ENCODE peak calls at places on chromosomes 16 and 17, in four cellular contexts. J is NCI-H2171 treated with DMSO at 0.1 percent for 48 hours, W is tibial nerve, F is AG20443. X is an unnamed sample.

GRCh38 chr16:72876981-72877373 is 171.0 kb downstream of the ZFHX3 start:
- DNase-seq in F (no peak), J (no peak), W (no peak), X (no peak)

GRCh38 chr16:85338638-85338982 is 226.3 kb upstream of the CIBAR2 start:
- DNase-seq in J (no peak), W (no peak), F (no peak), X (no peak)

GRCh38 chr17:77869665-77870132 is 88.8 kb upstream of the TNRC6C start:
- DNase-seq in W (no peak), J (no peak), F (no peak), X (no peak)

GRCh38 chr17:74224959-74225725 is 11.8 kb downstream of the TTYH2 start:
- DNase-seq in J (no peak), F (no peak), W (no peak), X (no peak)

GRCh38 chr17:40283662-40284061 is 4.0 kb upstream of the CDC6 start:
- DNase-seq in F (peak; percentile 80), W (no peak), J (no peak), X (peak; percentile 80)

GRCh38 chr16:48014349-48015135 is 141.3 kb downstream of the ABCC12 start:
- DNase-seq in F (no peak), W (no peak), J (no peak), X (no peak)

GRCh38 chr16:69005641-69006355 is 99.7 kb upstream of the HAS3 start:
- DNase-seq in J (no peak), W (no peak), F (no peak), X (no peak)

GRCh38 chr16:47624563-47624962 is 163.4 kb downstream of the PHKB start:
- DNase-seq in J (no peak), W (no peak), F (no peak), X (no peak)

GRCh38 chr16:75750516-75750915 is 24.2 kb upstream of the CPHXL start:
- DNase-seq in J (no peak), W (no peak), F (no peak), X (no peak)

GRCh38 chr17:68733241-68734176 is 132.3 kb upstream of the FAM20A start:
- DNase-seq in J (no peak), F (no peak), W (peak; percentile 28), X (no peak)

GRCh38 chr17:78304549-78305037 is 55.3 kb downstream of the SOCS3 start:
- DNase-seq in W (peak; percentile 59), J (no peak), F (no peak), X (no peak)

GRCh38 chr16:86727131-86727530 is 148.8 kb downstream of the FOXL1 start:
- DNase-seq in F (no peak), J (no peak), W (no peak), X (no peak)

GRCh38 chr16:17944345-17944744 is 392.2 kb downstream of the NPIPA8 start:
- DNase-seq in F (no peak), J (no peak), W (no peak), X (no peak)

GRCh38 chr17:64698725-64699124 is 36.6 kb upstream of the SMURF2 start:
- DNase-seq in F (peak; percentile 35), W (no peak), J (no peak), X (no peak)

GRCh38 chr16:66740533-66740932 is 10.9 kb downstream of the DYNC1LI2 start:
- DNase-seq in F (peak; percentile 43), J (no peak), W (no peak), X (no peak)

GRCh38 chr17:58156839-58157803 is 8.9 kb downstream of the OR4D1 start:
- DNase-seq in W (no peak), J (peak; percentile 80), F (peak; percentile 24), X (no peak)

GRCh38 chr16:10090816-10091215 is 91.4 kb downstream of the GRIN2A start:
- DNase-seq in W (no peak), J (no peak), F (no peak), X (peak; percentile 89)

GRCh38 chr17:6361733-6362132 is 73.2 kb downstream of the AIPL1 start:
- DNase-seq in F (no peak), J (no peak), W (no peak), X (no peak)

GRCh38 chr17:15382866-15383265 is 41.5 kb upstream of the TEKT3 start:
- DNase-seq in J (no peak), W (no peak), F (no peak), X (no peak)

GRCh38 chr17:44117351-44117750 is 6.1 kb downstream of the HDAC5 start:
- DNase-seq in J (no peak), W (no peak), F (no peak), X (no peak)

GRCh38 chr16:28936784-28937155 is 5.0 kb downstream of the CD19 start:
- DNase-seq in F (no peak), W (no peak), J (no peak), X (no peak)

GRCh38 chr16:12065866-12066545 is 89.5 kb downstream of the SNX29 start:
- DNase-seq in F (no peak), J (no peak), W (no peak), X (no peak)

GRCh38 chr16:87393680-87394055 is 1.5 kb downstream of the MAP1LC3B start:
- DNase-seq in F (no peak), J (no peak), W (no peak), X (no peak)

GRCh38 chr16:28291651-28292626 is at the start of gene SBK1:
- DNase-seq in J (peak; percentile 87), W (peak; percentile 32), F (peak; percentile 94), X (peak; percentile 23)

GRCh38 chr16:57284206-57284951 is at the start of gene PLLP:
- DNase-seq in W (no peak), J (peak; percentile 52), F (peak; percentile 71), X (no peak)

GRCh38 chr16:54477766-54478165 is 191.2 kb upstream of the IRX3 start:
- DNase-seq in J (peak; percentile 49), F (no peak), W (no peak), X (no peak)

GRCh38 chr16:4306439-4307214 is 9.2 kb upstream of the GLIS2 start:
- DNase-seq in J (peak; percentile 90), W (no peak), F (no peak), X (no peak)

X was measured in HS-5.